ENCODE peak calls at places on chromosomes 3 and 15, in five cellular contexts. A is spleen; P is AG08395; Z is activated CD4-positive, alpha-beta T cell treated with anti-CD3 and anti-CD28 coated beads, Interleukin-2, amount 50 U/mL, for 24 hours; G is GM10248. O is an unnamed sample.

GRCh38 chr15:81332326-81332725 is 8.4 kb upstream of the STARD5 start:
- DNase-seq in P (no peak), Z (no peak), G (no peak), A (no peak), O (no peak)

GRCh38 chr15:45155739-45156138 is 25.9 kb downstream of the DUOX1 start:
- DNase-seq in G (no peak), P (no peak), Z (no peak), A (no peak), O (no peak)

GRCh38 chr3:196138464-196138863 is 56.6 kb upstream of the TFRC start:
- DNase-seq in A (no peak), Z (no peak), P (no peak), G (no peak), O (no peak)

GRCh38 chr15:95574053-95574452 is 756.4 kb upstream of the NR2F2 start:
- DNase-seq in A (no peak), P (no peak), G (no peak), Z (no peak), O (no peak)

GRCh38 chr3:73060302-73060723 is 1.1 kb upstream of the EBLN2 start:
- DNase-seq in G (no peak), Z (no peak), P (peak), A (no peak), O (no peak)

GRCh38 chr3:56321383-56321782 is 146.9 kb downstream of the ERC2 start:
- DNase-seq in Z (no peak), G (no peak), A (no peak), P (no peak), O (no peak)

GRCh38 chr3:124895756-124896155 is 8.6 kb upstream of the ITGB5 start:
- DNase-seq in Z (no peak), A (no peak), P (no peak), G (no peak), O (no peak)

GRCh38 chr3:156246939-156247725 is 126.8 kb downstream of the KCNAB1 start:
- DNase-seq in A (no peak), Z (no peak), P (no peak), G (no peak), O (no peak)

GRCh38 chr3:73614385-73614784 is 10.4 kb downstream of the PDZRN3 start:
- DNase-seq in P (peak), A (no peak), Z (no peak), G (no peak), O (no peak)

GRCh38 chr3:101935081-101935480 is 85.8 kb downstream of the NFKBIZ start:
- DNase-seq in Z (no peak), A (no peak), P (no peak), G (no peak), O (no peak)

GRCh38 chr3:28317438-28318022 is 31.0 kb upstream of the ZCWPW2 start:
- DNase-seq in P (peak), G (peak), Z (peak), A (no peak), O (peak)

GRCh38 chr3:14431928-14432834 is 29.8 kb downstream of the SLC6A6 start:
- DNase-seq in Z (peak), G (peak), A (peak), P (peak), O (peak)

GRCh38 chr3:31968927-31969418 is 12.1 kb downstream of the OSBPL10 start:
- DNase-seq in Z (no peak), P (peak), G (no peak), A (no peak), O (no peak)

GRCh38 chr3:177598110-177598833 is 401.0 kb upstream of the TBL1XR1 start:
- DNase-seq in Z (no peak), G (no peak), A (no peak), P (no peak), O (no peak)

GRCh38 chr3:82103241-82103640 is 341.8 kb upstream of the GBE1 start:
- DNase-seq in P (no peak), Z (no peak), A (no peak), G (no peak), O (no peak)

GRCh38 chr15:96768435-96768789 is 437.9 kb downstream of the NR2F2 start:
- DNase-seq in A (no peak), Z (no peak), G (no peak), P (no peak), O (no peak)